ENCODE peak calls at places on chromosomes 11 and 22, in six cellular contexts. P is A549, S is HepG2, Z is K562, X is SK-N-SH, N is GM12878. R is an unnamed sample.

GRCh38 chr11:57903441-57904123 is 120.1 kb upstream of the OR9Q1 start:
- DNase-seq in X (no peak), Z (peak; percentile 58), P (peak; percentile 30), S (no peak), N (no peak), R (no peak)

GRCh38 chr11:66082936-66083698 is 13.0 kb downstream of the PACS1 start:
- DNase-seq in X (peak; percentile 78), S (peak; percentile 48), P (no peak), Z (peak; percentile 19), N (no peak), R (no peak)

GRCh38 chr22:46195487-46196165 is 45.3 kb downstream of the PPARA start:
- DNase-seq in X (no peak), S (no peak), P (no peak), Z (no peak), N (no peak), R (no peak)

GRCh38 chr22:43925433-43926348 is 2.1 kb downstream of the PNPLA3 start:
- DNase-seq in P (no peak), S (peak; percentile 95), N (no peak), Z (no peak), X (no peak), R (peak; percentile 60)

GRCh38 chr22:24791362-24791761 is 14.6 kb upstream of the SGSM1 start:
- DNase-seq in Z (no peak), X (no peak), N (no peak), P (no peak), S (no peak), R (no peak)

GRCh38 chr22:43164636-43165035 is 13.3 kb downstream of the TSPO start:
- DNase-seq in Z (no peak), P (no peak), N (no peak), X (no peak), S (no peak), R (no peak)

GRCh38 chr11:45036010-45036409 is 85.3 kb upstream of the TP53I11 start:
- DNase-seq in S (no peak), Z (no peak), X (no peak), P (no peak), N (no peak), R (no peak)

GRCh38 chr11:110525883-110526282 is 96.1 kb downstream of the FDX1 start:
- DNase-seq in X (no peak), Z (peak; percentile 1), S (no peak), N (peak; percentile 15), P (no peak), R (no peak)

GRCh38 chr11:110173775-110174644 is 80.8 kb downstream of the ZC3H12C start:
- DNase-seq in Z (peak; percentile 72), S (peak; percentile 67), P (peak; percentile 51), N (peak; percentile 23), X (peak; percentile 32), R (peak; percentile 69)

GRCh38 chr11:73059915-73060314 is 82.2 kb downstream of the FCHSD2 start:
- DNase-seq in P (no peak), N (no peak), S (no peak), X (no peak), Z (no peak), R (no peak)

GRCh38 chr22:32444068-32444467 is 20.2 kb downstream of the BPIFC start:
- DNase-seq in Z (peak; percentile 16), N (no peak), X (peak; percentile 17), S (peak; percentile 37), P (peak; percentile 13), R (no peak)

GRCh38 chr11:86802601-86803051 is 2.3 kb downstream of the PRSS23 start:
- DNase-seq in S (peak; percentile 40), Z (no peak), X (peak; percentile 43), N (no peak), P (peak; percentile 62), R (no peak)

GRCh38 chr11:48082771-48083170 is 102.4 kb downstream of the PTPRJ start:
- DNase-seq in S (no peak), X (no peak), P (no peak), N (no peak), Z (no peak), R (no peak)

GRCh38 chr11:48081151-48082010 is 101.0 kb downstream of the PTPRJ start:
- DNase-seq in N (no peak), Z (no peak), S (no peak), X (no peak), P (no peak), R (no peak)

GRCh38 chr11:48085688-48086087 is 105.3 kb downstream of the PTPRJ start:
- DNase-seq in N (no peak), P (no peak), Z (no peak), S (no peak), X (no peak), R (no peak)

GRCh38 chr11:48080301-48080861 is 100.0 kb downstream of the PTPRJ start:
- DNase-seq in S (no peak), X (no peak), P (no peak), Z (no peak), N (no peak), R (no peak)

DNA sequence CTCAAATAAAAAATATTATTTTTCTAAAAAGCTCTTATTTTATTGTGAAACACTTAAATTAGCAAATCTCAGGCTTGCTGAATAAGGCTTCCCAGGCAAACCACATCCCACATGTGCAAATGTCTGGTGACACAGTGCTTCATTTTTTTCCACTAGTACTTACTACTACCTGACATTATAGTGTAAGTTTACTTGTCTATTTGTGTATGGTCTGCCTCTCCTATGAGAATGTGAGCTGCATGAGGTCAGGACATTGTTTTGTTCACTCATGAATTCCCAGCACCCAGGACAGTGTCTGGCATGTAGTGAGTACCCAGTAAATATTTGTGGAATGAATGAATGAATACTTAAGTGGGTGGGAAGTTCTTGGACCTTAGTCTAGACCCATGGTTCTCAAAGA is 103.1 kb downstream of the PTPRJ start:
- DNase-seq in S (no peak), Z (no peak), P (no peak), N (no peak), X (no peak), R (no peak)
- TF ChIP-seq CHD2 in S (no peak), Z (no peak), P (no peak), N (no peak), X (no peak), R (no peak)

DNA sequence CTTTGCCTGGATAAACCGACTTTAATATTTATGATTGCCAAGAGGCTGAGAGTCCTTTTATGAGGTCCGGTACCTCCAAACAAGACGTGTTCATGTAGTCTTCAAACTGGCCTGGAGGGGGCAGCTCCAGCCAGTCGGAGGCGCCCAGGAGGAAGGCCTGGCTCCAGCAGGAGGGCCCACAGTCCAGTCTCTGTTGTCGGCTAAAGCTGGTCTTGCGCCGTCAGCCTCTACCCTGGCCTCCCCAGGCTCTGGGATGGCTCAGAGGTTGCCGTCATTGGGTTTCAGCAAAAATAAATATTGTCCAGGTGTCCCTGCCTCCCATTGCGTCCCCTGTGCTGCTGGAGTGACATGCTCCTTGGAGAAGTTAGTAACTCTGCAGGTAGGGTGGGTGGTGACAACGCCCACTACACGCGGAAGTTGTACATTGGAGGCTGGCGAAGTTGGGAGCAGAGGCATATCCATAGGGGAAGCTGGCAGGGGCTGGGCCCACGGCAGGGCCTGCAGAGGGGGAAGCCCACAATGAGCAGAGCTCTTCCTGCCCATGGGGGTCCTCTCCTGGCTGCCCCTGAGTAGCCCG is 1.0 kb upstream of the SLC25A1 start:
- DNase-seq in S (peak; percentile 66), P (peak; percentile 55), Z (peak; percentile 93), X (peak; percentile 87), N (peak; percentile 28), R (peak; percentile 73)
- TF ChIP-seq CHD2 in S (no peak), P (no peak), Z (no peak), X (no peak), N (no peak), R (no peak)

GRCh38 chr11:64288353-64288750 is 2.7 kb downstream of the GPR137 start:
- DNase-seq in Z (no peak), N (no peak), X (no peak), S (no peak), P (no peak), R (no peak)

GRCh38 chr11:64290352-64290751 is 750 bp upstream of the KCNK4 start:
- DNase-seq in P (no peak), Z (no peak), S (no peak), N (no peak), X (no peak), R (no peak)

GRCh38 chr11:64290894-64291745 is at the start of gene KCNK4:
- DNase-seq in Z (no peak), S (no peak), X (peak; percentile 81), P (no peak), N (no peak), R (no peak)

GRCh38 chr11:64287676-64288352 is 2.2 kb downstream of the GPR137 start:
- DNase-seq in N (no peak), Z (no peak), X (no peak), P (no peak), S (no peak), R (no peak)

GRCh38 chr11:64289011-64289564 is 2.0 kb upstream of the KCNK4 start:
- DNase-seq in Z (no peak), S (no peak), N (no peak), X (no peak), P (no peak), R (no peak)
- TF ChIP-seq CHD2 in Z (no peak), S (no peak), N (no peak), X (no peak), P (no peak), R (no peak)

GRCh38 chr11:126443120-126443519 is 87.6 kb downstream of the ST3GAL4 start:
- DNase-seq in S (no peak), X (peak; percentile 74), Z (no peak), P (no peak), N (no peak), R (no peak)
- TF ChIP-seq CHD2 in S (no peak), X (no peak), Z (no peak), P (no peak), N (no peak), R (no peak)

GRCh38 chr11:75429902-75430691 is 2.9 kb downstream of the KLHL35 start:
- DNase-seq in S (no peak), X (peak; percentile 88), P (peak; percentile 57), Z (no peak), N (no peak), R (no peak)
- TF ChIP-seq CHD2 in S (no peak), X (no peak), P (no peak), Z (no peak), N (no peak), R (no peak)

GRCh38 chr11:394858-395655 is 1.0 kb downstream of the PKP3 start:
- DNase-seq in X (no peak), N (no peak), Z (peak; percentile 27), P (no peak), S (no peak), R (no peak)
- TF ChIP-seq CHD2 in X (no peak), N (no peak), Z (no peak), P (no peak), S (no peak), R (no peak)

GRCh38 chr11:94179696-94180095 is 51.1 kb downstream of the PANX1 start:
- DNase-seq in S (no peak), X (no peak), P (no peak), Z (no peak), N (no peak), R (no peak)
- TF ChIP-seq CHD2 in S (no peak), X (no peak), P (no peak), Z (no peak), N (no peak), R (no peak)

GRCh38 chr22:22021160-22021750 is 38.7 kb upstream of the TOP3B start:
- DNase-seq in X (no peak), Z (peak; percentile 52), S (no peak), P (no peak), N (no peak), R (no peak)
- TF ChIP-seq CHD2 in X (no peak), Z (no peak), S (no peak), P (no peak), N (no peak), R (no peak)

R was measured in H1.